ENCODE peak calls at places on chromosomes 6 and 20, in eight cellular contexts. One of them, this sample, is unnamed.

GRCh38 chr6:26043389-26044139 is 43.7 kb upstream of the HFE start:
- DNase-seq in mucosa of descending colon: peak
- DNase-seq in mesothelial cell of epicardium: peak
- DNase-seq in KBM-7: no peak
- DNase-seq in progenitor cell of endocrine pancreas: no peak
- DNase-seq in hepatocyte: no peak
- DNase-seq in stimulated activated CD4-positive, alpha-beta T cell treated with anti-CD3 and anti-CD28 coated beads, Interleukin-1b, Interleukin-23, amount 100 ng/mL, for 24 hours: no peak
- DNase-seq in MM.1S: peak
- DNase-seq in this sample: peak

GRCh38 chr6:159833556-159833955 is 33.5 kb downstream of the PNLDC1 start:
- DNase-seq in mucosa of descending colon: no peak
- DNase-seq in mesothelial cell of epicardium: no peak
- DNase-seq in KBM-7: no peak
- DNase-seq in progenitor cell of endocrine pancreas: no peak
- DNase-seq in hepatocyte: no peak
- DNase-seq in stimulated activated CD4-positive, alpha-beta T cell treated with anti-CD3 and anti-CD28 coated beads, Interleukin-1b, Interleukin-23, amount 100 ng/mL, for 24 hours: no peak
- DNase-seq in MM.1S: no peak
- DNase-seq in this sample: no peak

GRCh38 chr20:32570401-32571190 is 14.5 kb downstream of the NOL4L start:
- DNase-seq in mucosa of descending colon: no peak
- DNase-seq in mesothelial cell of epicardium: no peak
- DNase-seq in KBM-7: peak
- DNase-seq in progenitor cell of endocrine pancreas: no peak
- DNase-seq in hepatocyte: no peak
- DNase-seq in stimulated activated CD4-positive, alpha-beta T cell treated with anti-CD3 and anti-CD28 coated beads, Interleukin-1b, Interleukin-23, amount 100 ng/mL, for 24 hours: no peak
- DNase-seq in MM.1S: no peak
- DNase-seq in this sample: peak

GRCh38 chr6:15423286-15423957 is 177.6 kb downstream of the JARID2 start:
- DNase-seq in mucosa of descending colon: no peak
- DNase-seq in mesothelial cell of epicardium: no peak
- DNase-seq in KBM-7: no peak
- DNase-seq in progenitor cell of endocrine pancreas: no peak
- DNase-seq in hepatocyte: no peak
- DNase-seq in stimulated activated CD4-positive, alpha-beta T cell treated with anti-CD3 and anti-CD28 coated beads, Interleukin-1b, Interleukin-23, amount 100 ng/mL, for 24 hours: no peak
- DNase-seq in MM.1S: no peak
- DNase-seq in this sample: no peak

GRCh38 chr20:50335105-50335504 is 144.5 kb downstream of the CEBPB start:
- DNase-seq in mucosa of descending colon: no peak
- DNase-seq in mesothelial cell of epicardium: no peak
- DNase-seq in KBM-7: peak
- DNase-seq in progenitor cell of endocrine pancreas: no peak
- DNase-seq in hepatocyte: peak
- DNase-seq in stimulated activated CD4-positive, alpha-beta T cell treated with anti-CD3 and anti-CD28 coated beads, Interleukin-1b, Interleukin-23, amount 100 ng/mL, for 24 hours: no peak
- DNase-seq in MM.1S: no peak
- DNase-seq in this sample: no peak

GRCh38 chr6:149627672-149628071 is 20.8 kb downstream of the KATNA1 start:
- DNase-seq in mucosa of descending colon: no peak
- DNase-seq in mesothelial cell of epicardium: no peak
- DNase-seq in KBM-7: no peak
- DNase-seq in progenitor cell of endocrine pancreas: no peak
- DNase-seq in hepatocyte: no peak
- DNase-seq in stimulated activated CD4-positive, alpha-beta T cell treated with anti-CD3 and anti-CD28 coated beads, Interleukin-1b, Interleukin-23, amount 100 ng/mL, for 24 hours: no peak
- DNase-seq in MM.1S: no peak
- DNase-seq in this sample: no peak

GRCh38 chr20:18042211-18042610 is 15.5 kb downstream of the OVOL2 start:
- DNase-seq in mucosa of descending colon: no peak
- DNase-seq in mesothelial cell of epicardium: no peak
- DNase-seq in KBM-7: no peak
- DNase-seq in progenitor cell of endocrine pancreas: no peak
- DNase-seq in hepatocyte: no peak
- DNase-seq in stimulated activated CD4-positive, alpha-beta T cell treated with anti-CD3 and anti-CD28 coated beads, Interleukin-1b, Interleukin-23, amount 100 ng/mL, for 24 hours: no peak
- DNase-seq in MM.1S: no peak
- DNase-seq in this sample: no peak

GRCh38 chr6:12595161-12595792 is 121.3 kb upstream of the PHACTR1 start:
- DNase-seq in mucosa of descending colon: no peak
- DNase-seq in mesothelial cell of epicardium: no peak
- DNase-seq in KBM-7: peak
- DNase-seq in progenitor cell of endocrine pancreas: no peak
- DNase-seq in hepatocyte: no peak
- DNase-seq in stimulated activated CD4-positive, alpha-beta T cell treated with anti-CD3 and anti-CD28 coated beads, Interleukin-1b, Interleukin-23, amount 100 ng/mL, for 24 hours: no peak
- DNase-seq in MM.1S: peak
- DNase-seq in this sample: no peak

GRCh38 chr6:22470454-22471368 is 98.7 kb upstream of the HDGFL1 start:
- DNase-seq in mucosa of descending colon: peak
- DNase-seq in mesothelial cell of epicardium: no peak
- DNase-seq in KBM-7: no peak
- DNase-seq in progenitor cell of endocrine pancreas: no peak
- DNase-seq in hepatocyte: peak
- DNase-seq in stimulated activated CD4-positive, alpha-beta T cell treated with anti-CD3 and anti-CD28 coated beads, Interleukin-1b, Interleukin-23, amount 100 ng/mL, for 24 hours: no peak
- DNase-seq in MM.1S: no peak
- DNase-seq in this sample: peak

GRCh38 chr6:1001655-1002349 is 308.9 kb upstream of the EXOC2 start:
- DNase-seq in mucosa of descending colon: no peak
- DNase-seq in mesothelial cell of epicardium: no peak
- DNase-seq in KBM-7: no peak
- DNase-seq in progenitor cell of endocrine pancreas: no peak
- DNase-seq in hepatocyte: no peak
- DNase-seq in stimulated activated CD4-positive, alpha-beta T cell treated with anti-CD3 and anti-CD28 coated beads, Interleukin-1b, Interleukin-23, amount 100 ng/mL, for 24 hours: no peak
- DNase-seq in MM.1S: no peak
- DNase-seq in this sample: no peak

GRCh38 chr6:153031335-153031955 is 28.9 kb upstream of the MTRF1L start:
- DNase-seq in mucosa of descending colon: no peak
- DNase-seq in mesothelial cell of epicardium: no peak
- DNase-seq in KBM-7: no peak
- DNase-seq in progenitor cell of endocrine pancreas: no peak
- DNase-seq in hepatocyte: no peak
- DNase-seq in stimulated activated CD4-positive, alpha-beta T cell treated with anti-CD3 and anti-CD28 coated beads, Interleukin-1b, Interleukin-23, amount 100 ng/mL, for 24 hours: no peak
- DNase-seq in MM.1S: no peak
- DNase-seq in this sample: no peak

GRCh38 chr20:31562241-31562640 is 42.8 kb upstream of the ID1 start:
- DNase-seq in mucosa of descending colon: no peak
- DNase-seq in mesothelial cell of epicardium: no peak
- DNase-seq in KBM-7: no peak
- DNase-seq in progenitor cell of endocrine pancreas: no peak
- DNase-seq in hepatocyte: no peak
- DNase-seq in stimulated activated CD4-positive, alpha-beta T cell treated with anti-CD3 and anti-CD28 coated beads, Interleukin-1b, Interleukin-23, amount 100 ng/mL, for 24 hours: no peak
- DNase-seq in MM.1S: no peak
- DNase-seq in this sample: no peak

GRCh38 chr6:163436843-163437242 is 22.3 kb downstream of the QKI start:
- DNase-seq in mucosa of descending colon: no peak
- DNase-seq in mesothelial cell of epicardium: no peak
- DNase-seq in KBM-7: no peak
- DNase-seq in progenitor cell of endocrine pancreas: no peak
- DNase-seq in hepatocyte: no peak
- DNase-seq in stimulated activated CD4-positive, alpha-beta T cell treated with anti-CD3 and anti-CD28 coated beads, Interleukin-1b, Interleukin-23, amount 100 ng/mL, for 24 hours: no peak
- DNase-seq in MM.1S: no peak
- DNase-seq in this sample: no peak

GRCh38 chr20:61756446-61756845 is 309.2 kb downstream of the TAF4 start:
- DNase-seq in mucosa of descending colon: no peak
- DNase-seq in mesothelial cell of epicardium: no peak
- DNase-seq in KBM-7: no peak
- DNase-seq in progenitor cell of endocrine pancreas: no peak
- DNase-seq in hepatocyte: no peak
- DNase-seq in stimulated activated CD4-positive, alpha-beta T cell treated with anti-CD3 and anti-CD28 coated beads, Interleukin-1b, Interleukin-23, amount 100 ng/mL, for 24 hours: no peak
- DNase-seq in MM.1S: no peak
- DNase-seq in this sample: no peak

GRCh38 chr20:39036851-39037250 is 74.7 kb downstream of the DHX35 start:
- DNase-seq in mucosa of descending colon: no peak
- DNase-seq in mesothelial cell of epicardium: no peak
- DNase-seq in KBM-7: no peak
- DNase-seq in progenitor cell of endocrine pancreas: no peak
- DNase-seq in hepatocyte: no peak
- DNase-seq in stimulated activated CD4-positive, alpha-beta T cell treated with anti-CD3 and anti-CD28 coated beads, Interleukin-1b, Interleukin-23, amount 100 ng/mL, for 24 hours: no peak
- DNase-seq in MM.1S: no peak
- DNase-seq in this sample: no peak

GRCh38 chr6:113011389-113011788 is 664.3 kb downstream of the RFPL4B start:
- DNase-seq in mucosa of descending colon: no peak
- DNase-seq in mesothelial cell of epicardium: no peak
- DNase-seq in KBM-7: no peak
- DNase-seq in progenitor cell of endocrine pancreas: no peak
- DNase-seq in hepatocyte: no peak
- DNase-seq in stimulated activated CD4-positive, alpha-beta T cell treated with anti-CD3 and anti-CD28 coated beads, Interleukin-1b, Interleukin-23, amount 100 ng/mL, for 24 hours: no peak
- DNase-seq in MM.1S: no peak
- DNase-seq in this sample: no peak

GRCh38 chr20:11130554-11131166 is 456.9 kb upstream of the JAG1 start:
- DNase-seq in mucosa of descending colon: no peak
- DNase-seq in mesothelial cell of epicardium: no peak
- DNase-seq in KBM-7: no peak
- DNase-seq in progenitor cell of endocrine pancreas: no peak
- DNase-seq in hepatocyte: peak
- DNase-seq in stimulated activated CD4-positive, alpha-beta T cell treated with anti-CD3 and anti-CD28 coated beads, Interleukin-1b, Interleukin-23, amount 100 ng/mL, for 24 hours: no peak
- DNase-seq in MM.1S: peak
- DNase-seq in this sample: no peak

GRCh38 chr6:48664850-48665249 is 553.9 kb upstream of the PTCHD4 start:
- DNase-seq in mucosa of descending colon: no peak
- DNase-seq in mesothelial cell of epicardium: no peak
- DNase-seq in KBM-7: no peak
- DNase-seq in progenitor cell of endocrine pancreas: no peak
- DNase-seq in hepatocyte: no peak
- DNase-seq in stimulated activated CD4-positive, alpha-beta T cell treated with anti-CD3 and anti-CD28 coated beads, Interleukin-1b, Interleukin-23, amount 100 ng/mL, for 24 hours: no peak
- DNase-seq in MM.1S: no peak
- DNase-seq in this sample: no peak

GRCh38 chr6:116616757-116617093 is 446 bp downstream of the RSPH4A start:
- DNase-seq in mucosa of descending colon: peak
- DNase-seq in mesothelial cell of epicardium: no peak
- DNase-seq in KBM-7: no peak
- DNase-seq in progenitor cell of endocrine pancreas: no peak
- DNase-seq in hepatocyte: peak
- DNase-seq in stimulated activated CD4-positive, alpha-beta T cell treated with anti-CD3 and anti-CD28 coated beads, Interleukin-1b, Interleukin-23, amount 100 ng/mL, for 24 hours: no peak
- DNase-seq in MM.1S: peak
- DNase-seq in this sample: no peak

GRCh38 chr20:33172781-33173180 is 4.8 kb downstream of the BPIFA2 start:
- DNase-seq in mucosa of descending colon: no peak
- DNase-seq in mesothelial cell of epicardium: no peak
- DNase-seq in KBM-7: no peak
- DNase-seq in progenitor cell of endocrine pancreas: no peak
- DNase-seq in hepatocyte: no peak
- DNase-seq in stimulated activated CD4-positive, alpha-beta T cell treated with anti-CD3 and anti-CD28 coated beads, Interleukin-1b, Interleukin-23, amount 100 ng/mL, for 24 hours: no peak
- DNase-seq in MM.1S: no peak
- DNase-seq in this sample: no peak

GRCh38 chr20:3479759-3480615 is 9.2 kb downstream of the ATRN start:
- DNase-seq in mucosa of descending colon: no peak
- DNase-seq in mesothelial cell of epicardium: no peak
- DNase-seq in KBM-7: no peak
- DNase-seq in progenitor cell of endocrine pancreas: no peak
- DNase-seq in hepatocyte: no peak
- DNase-seq in stimulated activated CD4-positive, alpha-beta T cell treated with anti-CD3 and anti-CD28 coated beads, Interleukin-1b, Interleukin-23, amount 100 ng/mL, for 24 hours: no peak
- DNase-seq in MM.1S: no peak
- DNase-seq in this sample: no peak

GRCh38 chr20:59403261-59403961 is 103.0 kb downstream of the EDN3 start:
- DNase-seq in mucosa of descending colon: peak
- DNase-seq in mesothelial cell of epicardium: peak
- DNase-seq in KBM-7: peak
- DNase-seq in progenitor cell of endocrine pancreas: peak
- DNase-seq in hepatocyte: peak
- DNase-seq in stimulated activated CD4-positive, alpha-beta T cell treated with anti-CD3 and anti-CD28 coated beads, Interleukin-1b, Interleukin-23, amount 100 ng/mL, for 24 hours: peak
- DNase-seq in MM.1S: peak
- DNase-seq in this sample: no peak

GRCh38 chr20:40941023-40941655 is 87.5 kb upstream of the TOP1 start:
- DNase-seq in mucosa of descending colon: no peak
- DNase-seq in mesothelial cell of epicardium: no peak
- DNase-seq in KBM-7: no peak
- DNase-seq in progenitor cell of endocrine pancreas: no peak
- DNase-seq in hepatocyte: no peak
- DNase-seq in stimulated activated CD4-positive, alpha-beta T cell treated with anti-CD3 and anti-CD28 coated beads, Interleukin-1b, Interleukin-23, amount 100 ng/mL, for 24 hours: no peak
- DNase-seq in MM.1S: no peak
- DNase-seq in this sample: no peak

This sample was measured in brain pericyte.